ENCODE peak calls at places on chromosomes 6 and 20, in four cellular contexts. One of them, this sample, is unnamed.

GRCh38 chr20:53162251-53162835 is 190.2 kb downstream of the TSHZ2 start:
- DNase-seq in epithelial cell of proximal tubule: peak
- DNase-seq in CD4-positive, alpha-beta T cell: no peak
- DNase-seq in AG09319: peak
- DNase-seq in this sample: no peak

GRCh38 chr20:34546751-34547181 is 11.8 kb upstream of the MAP1LC3A start:
- DNase-seq in epithelial cell of proximal tubule: no peak
- DNase-seq in CD4-positive, alpha-beta T cell: no peak
- DNase-seq in AG09319: no peak
- DNase-seq in this sample: no peak

GRCh38 chr6:144644776-144645175 is 359.6 kb downstream of the UTRN start:
- DNase-seq in epithelial cell of proximal tubule: no peak
- DNase-seq in CD4-positive, alpha-beta T cell: no peak
- DNase-seq in AG09319: no peak
- DNase-seq in this sample: no peak

GRCh38 chr6:106477158-106477557 is 116.6 kb downstream of the CRYBG1 start:
- DNase-seq in epithelial cell of proximal tubule: no peak
- DNase-seq in CD4-positive, alpha-beta T cell: no peak
- DNase-seq in AG09319: no peak
- DNase-seq in this sample: no peak

GRCh38 chr6:149761438-149761837 is 11.9 kb downstream of the PCMT1 start:
- DNase-seq in epithelial cell of proximal tubule: no peak
- DNase-seq in CD4-positive, alpha-beta T cell: no peak
- DNase-seq in AG09319: no peak
- DNase-seq in this sample: no peak

GRCh38 chr6:54856137-54856536 is 9.6 kb downstream of the FAM83B start:
- DNase-seq in epithelial cell of proximal tubule: no peak
- DNase-seq in CD4-positive, alpha-beta T cell: no peak
- DNase-seq in AG09319: no peak
- DNase-seq in this sample: no peak

GRCh38 chr20:62598761-62599194 is 43.5 kb upstream of the SLCO4A1 start:
- DNase-seq in epithelial cell of proximal tubule: no peak
- DNase-seq in CD4-positive, alpha-beta T cell: no peak
- DNase-seq in AG09319: no peak
- DNase-seq in this sample: no peak

GRCh38 chr6:33075568-33076405 is at the start of gene HLA-DPB1:
- DNase-seq in epithelial cell of proximal tubule: no peak
- DNase-seq in CD4-positive, alpha-beta T cell: no peak
- DNase-seq in AG09319: no peak
- DNase-seq in this sample: no peak

GRCh38 chr6:2659882-2660281 is 90.8 kb downstream of the MYLK4 start:
- DNase-seq in epithelial cell of proximal tubule: no peak
- DNase-seq in CD4-positive, alpha-beta T cell: no peak
- DNase-seq in AG09319: no peak
- DNase-seq in this sample: no peak

GRCh38 chr6:1606533-1607235 is 3.0 kb upstream of the FOXC1 start:
- DNase-seq in epithelial cell of proximal tubule: no peak
- DNase-seq in CD4-positive, alpha-beta T cell: no peak
- DNase-seq in AG09319: no peak
- DNase-seq in this sample: no peak

GRCh38 chr6:45830441-45831139 is 185.1 kb downstream of the CLIC5 start:
- DNase-seq in epithelial cell of proximal tubule: no peak
- DNase-seq in CD4-positive, alpha-beta T cell: no peak
- DNase-seq in AG09319: no peak
- DNase-seq in this sample: no peak

GRCh38 chr6:11229267-11230043 is 3.0 kb downstream of the NEDD9 start:
- DNase-seq in epithelial cell of proximal tubule: no peak
- DNase-seq in CD4-positive, alpha-beta T cell: no peak
- DNase-seq in AG09319: no peak
- DNase-seq in this sample: no peak

GRCh38 chr6:150299873-150300485 is 68.8 kb upstream of the IYD start:
- DNase-seq in epithelial cell of proximal tubule: no peak
- DNase-seq in CD4-positive, alpha-beta T cell: no peak
- DNase-seq in AG09319: no peak
- DNase-seq in this sample: no peak

GRCh38 chr6:75882734-75883133 is 133.7 kb downstream of the MYO6 start:
- DNase-seq in epithelial cell of proximal tubule: peak
- DNase-seq in CD4-positive, alpha-beta T cell: no peak
- DNase-seq in AG09319: peak
- DNase-seq in this sample: no peak

GRCh38 chr6:16712250-16712930 is 48.9 kb downstream of the ATXN1 start:
- DNase-seq in epithelial cell of proximal tubule: no peak
- DNase-seq in CD4-positive, alpha-beta T cell: no peak
- DNase-seq in AG09319: no peak
- DNase-seq in this sample: no peak

DNA sequence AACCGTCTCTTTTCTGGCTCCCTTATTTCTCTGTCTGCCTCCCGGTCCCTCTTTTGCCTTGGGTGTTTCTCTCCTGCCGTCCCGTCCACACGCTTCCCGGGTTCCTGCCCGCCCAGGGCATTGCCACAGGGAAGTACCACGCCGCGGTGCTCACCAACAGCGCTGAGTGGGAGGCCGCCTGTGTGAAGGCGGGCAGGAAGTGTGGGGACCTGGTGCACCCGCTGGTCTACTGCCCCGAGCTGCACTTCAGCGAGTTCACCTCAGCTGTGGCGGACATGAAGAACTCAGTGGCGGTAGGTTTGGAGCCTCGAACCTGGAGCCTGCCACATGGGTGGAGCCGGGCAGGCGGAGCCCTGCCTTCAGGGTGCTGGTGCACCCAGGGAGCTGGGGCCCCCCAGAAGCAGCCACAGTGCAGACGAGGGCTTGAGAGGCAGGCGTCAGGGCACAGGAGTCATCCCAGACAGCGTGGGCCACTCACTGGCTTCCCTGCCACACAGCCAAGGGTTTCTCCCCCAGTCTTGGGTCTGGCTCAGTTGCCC is 21.3 kb downstream of the NPEPL1 start:
- DNase-seq in epithelial cell of proximal tubule: no peak
- DNase-seq in CD4-positive, alpha-beta T cell: no peak
- DNase-seq in AG09319: no peak
- DNase-seq in this sample: no peak
- TF ChIP-seq CTCF in epithelial cell of proximal tubule: no peak
- TF ChIP-seq CTCF in CD4-positive, alpha-beta T cell: no peak
- TF ChIP-seq CTCF in AG09319: no peak
- TF ChIP-seq CTCF in this sample: no peak

GRCh38 chr20:3687655-3688054 is 5.8 kb upstream of the ADAM33 start:
- DNase-seq in epithelial cell of proximal tubule: no peak
- DNase-seq in CD4-positive, alpha-beta T cell: no peak
- DNase-seq in AG09319: no peak
- DNase-seq in this sample: no peak

GRCh38 chr20:3690413-3690812 is 8.6 kb upstream of the ADAM33 start:
- DNase-seq in epithelial cell of proximal tubule: no peak
- DNase-seq in CD4-positive, alpha-beta T cell: no peak
- DNase-seq in AG09319: no peak
- DNase-seq in this sample: no peak

GRCh38 chr20:3685341-3685740 is 3.5 kb upstream of the ADAM33 start:
- DNase-seq in epithelial cell of proximal tubule: no peak
- DNase-seq in CD4-positive, alpha-beta T cell: no peak
- DNase-seq in AG09319: no peak
- DNase-seq in this sample: no peak

GRCh38 chr20:3689978-3690377 is 8.2 kb upstream of the ADAM33 start:
- DNase-seq in epithelial cell of proximal tubule: no peak
- DNase-seq in CD4-positive, alpha-beta T cell: no peak
- DNase-seq in AG09319: no peak
- DNase-seq in this sample: no peak

DNA sequence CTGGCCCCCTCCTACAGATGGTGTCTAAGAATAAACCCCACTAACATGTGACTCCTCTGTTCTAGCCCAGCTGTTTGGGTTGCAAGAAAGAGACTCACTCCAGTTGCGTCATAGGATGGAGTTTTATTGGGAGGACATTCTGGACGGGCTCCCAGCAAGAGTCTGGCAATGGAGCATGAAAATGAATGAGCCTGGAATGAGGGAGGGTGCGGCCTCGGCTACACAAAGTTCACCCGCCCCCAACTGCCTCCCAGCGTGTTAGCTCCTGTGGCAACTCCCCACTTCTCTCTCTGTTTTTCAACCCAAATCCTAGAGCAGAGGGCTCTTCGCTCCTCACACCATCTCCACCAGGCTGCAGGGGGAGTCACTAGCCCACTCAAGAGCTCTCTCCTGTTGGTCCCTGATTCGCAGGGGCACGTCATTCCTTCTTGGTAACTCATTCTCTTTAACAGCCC is 5.1 kb upstream of the ADAM33 start:
- DNase-seq in epithelial cell of proximal tubule: peak
- DNase-seq in CD4-positive, alpha-beta T cell: no peak
- DNase-seq in AG09319: peak
- DNase-seq in this sample: peak
- TF ChIP-seq CTCF in epithelial cell of proximal tubule: peak
- TF ChIP-seq CTCF in CD4-positive, alpha-beta T cell: no peak
- TF ChIP-seq CTCF in AG09319: peak
- TF ChIP-seq CTCF in this sample: no peak

GRCh38 chr20:45993197-45993951 is 15.3 kb upstream of the MMP9 start:
- DNase-seq in epithelial cell of proximal tubule: peak
- DNase-seq in CD4-positive, alpha-beta T cell: no peak
- DNase-seq in AG09319: no peak
- DNase-seq in this sample: no peak
- TF ChIP-seq CTCF in epithelial cell of proximal tubule: no peak
- TF ChIP-seq CTCF in CD4-positive, alpha-beta T cell: no peak
- TF ChIP-seq CTCF in AG09319: no peak
- TF ChIP-seq CTCF in this sample: no peak

DNA sequence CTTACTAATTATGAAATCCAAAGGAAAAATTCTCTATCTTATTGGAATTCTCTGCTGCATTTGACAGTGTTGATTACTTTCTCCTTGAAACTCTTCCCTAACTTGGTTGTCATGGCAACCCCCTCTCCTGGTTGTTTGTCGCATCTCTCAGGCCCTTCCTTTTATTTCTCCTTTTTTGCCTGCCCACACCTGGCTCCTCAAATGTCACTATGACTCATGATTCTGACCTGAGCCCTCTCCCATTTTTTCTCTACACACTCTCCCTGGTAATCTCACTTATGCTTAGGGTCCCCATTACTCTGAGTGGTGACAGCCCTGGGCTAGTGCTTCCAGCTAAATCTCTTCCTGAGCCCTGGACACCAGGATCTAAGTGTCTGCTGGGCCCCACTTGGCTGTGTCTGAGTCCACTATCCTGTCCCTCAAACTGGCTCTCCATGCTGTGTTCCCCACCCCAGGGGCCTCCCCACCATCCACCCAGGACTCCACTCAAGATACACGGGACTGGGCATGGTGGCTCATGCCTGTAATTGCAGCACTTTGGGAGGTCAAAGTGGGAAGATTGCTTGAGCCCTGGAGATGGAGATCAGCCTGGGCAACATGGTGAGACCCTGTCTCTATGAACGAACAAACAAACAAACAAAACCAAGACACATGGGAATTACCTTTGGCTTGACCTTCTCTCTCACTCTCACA is 16.5 kb upstream of the NNAT start:
- DNase-seq in epithelial cell of proximal tubule: no peak
- DNase-seq in CD4-positive, alpha-beta T cell: no peak
- DNase-seq in AG09319: no peak
- DNase-seq in this sample: no peak
- TF ChIP-seq CTCF in epithelial cell of proximal tubule: no peak
- TF ChIP-seq CTCF in CD4-positive, alpha-beta T cell: no peak
- TF ChIP-seq CTCF in AG09319: no peak
- TF ChIP-seq CTCF in this sample: no peak

GRCh38 chr6:44062771-44063560 is 64.3 kb downstream of the MRPL14 start:
- DNase-seq in epithelial cell of proximal tubule: no peak
- DNase-seq in CD4-positive, alpha-beta T cell: no peak
- DNase-seq in AG09319: no peak
- DNase-seq in this sample: no peak
- TF ChIP-seq CTCF in epithelial cell of proximal tubule: peak
- TF ChIP-seq CTCF in CD4-positive, alpha-beta T cell: no peak
- TF ChIP-seq CTCF in AG09319: peak
- TF ChIP-seq CTCF in this sample: no peak

DNA sequence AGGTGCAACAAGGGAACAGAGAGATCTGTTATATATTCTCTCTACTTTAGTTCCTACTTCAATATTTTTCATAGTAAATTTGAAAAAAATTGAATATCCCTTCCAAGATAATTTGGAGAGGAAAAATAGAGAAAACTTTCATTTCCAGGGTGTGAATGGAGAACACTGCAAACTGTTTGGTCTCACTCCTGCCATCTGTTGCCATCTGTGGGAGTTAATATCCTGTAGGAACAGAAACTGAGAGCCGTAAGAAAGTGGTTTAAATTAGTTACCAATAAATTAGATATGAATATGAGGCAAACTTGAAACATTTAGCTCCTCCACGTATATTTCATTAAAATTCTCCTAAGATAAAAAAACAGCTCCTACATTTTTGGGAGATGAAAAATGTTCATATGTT is 4.2 kb downstream of the ZNF337 start:
- DNase-seq in epithelial cell of proximal tubule: no peak
- DNase-seq in CD4-positive, alpha-beta T cell: no peak
- DNase-seq in AG09319: no peak
- DNase-seq in this sample: no peak
- TF ChIP-seq CTCF in epithelial cell of proximal tubule: peak
- TF ChIP-seq CTCF in CD4-positive, alpha-beta T cell: no peak
- TF ChIP-seq CTCF in AG09319: no peak
- TF ChIP-seq CTCF in this sample: no peak

DNA sequence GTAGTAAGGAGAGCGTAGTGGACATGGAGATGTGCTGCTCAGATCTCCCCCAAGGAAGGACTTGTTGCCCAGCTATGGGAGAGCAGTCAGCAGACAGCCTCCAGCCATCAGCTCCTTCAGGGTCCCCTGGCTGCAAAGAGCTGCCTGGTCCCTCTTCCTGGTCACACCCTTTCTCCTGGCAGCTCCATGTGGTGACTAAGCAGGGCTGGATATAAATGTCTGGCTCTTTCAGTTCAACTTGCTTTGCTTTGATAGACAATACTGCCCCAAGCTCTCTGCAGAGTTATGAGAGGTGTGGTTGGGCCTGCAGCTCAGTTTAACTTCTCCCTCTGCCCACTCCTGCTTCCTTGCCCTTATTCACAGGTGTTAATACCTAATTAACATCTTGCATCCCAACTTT is 64.1 kb upstream of the DDR1 start:
- DNase-seq in epithelial cell of proximal tubule: no peak
- DNase-seq in CD4-positive, alpha-beta T cell: no peak
- DNase-seq in AG09319: peak
- DNase-seq in this sample: no peak
- TF ChIP-seq CTCF in epithelial cell of proximal tubule: peak
- TF ChIP-seq CTCF in CD4-positive, alpha-beta T cell: no peak
- TF ChIP-seq CTCF in AG09319: peak
- TF ChIP-seq CTCF in this sample: no peak

GRCh38 chr6:15504040-15504491 is 158.8 kb downstream of the DTNBP1 start:
- DNase-seq in epithelial cell of proximal tubule: no peak
- DNase-seq in CD4-positive, alpha-beta T cell: no peak
- DNase-seq in AG09319: no peak
- DNase-seq in this sample: peak
- TF ChIP-seq CTCF in epithelial cell of proximal tubule: peak
- TF ChIP-seq CTCF in CD4-positive, alpha-beta T cell: no peak
- TF ChIP-seq CTCF in AG09319: no peak
- TF ChIP-seq CTCF in this sample: no peak